ENCODE peak calls at places on chromosomes 2 and 18, in nine cellular contexts. One of them, this sample, is unnamed.

GRCh38 chr2:38274286-38275276 is 102.5 kb downstream of the ATL2 start:
- DNase-seq in thoracic aorta: no peak
- DNase-seq in NCI-H1092 treated with DMSO at 0.1 percent for 48 hours: peak
- DNase-seq in iris pigment epithelial cell: peak
- DNase-seq in stimulated activated CD8-positive, alpha-beta memory T cell treated with anti-CD3 and anti-CD28 coated beads, Interleukin-12 subunit alpha, Interleukin-12 subunit beta, amount 100 ng/mL, for 4 hours: no peak
- DNase-seq in activated CD4-positive, CD25-positive, alpha-beta regulatory T cell: no peak
- DNase-seq in HEK293T: peak
- DNase-seq in amniotic epithelial cell: peak
- DNase-seq in activated CD4-positive, alpha-beta T cell treated with anti-CD3 and anti-CD28 coated beads, Interleukin-2, amount 50 U/mL, for 1 hour: no peak
- DNase-seq in this sample: peak

GRCh38 chr18:43341014-43341413 is 63.7 kb upstream of the SYT4 start:
- DNase-seq in thoracic aorta: no peak
- DNase-seq in NCI-H1092 treated with DMSO at 0.1 percent for 48 hours: no peak
- DNase-seq in iris pigment epithelial cell: no peak
- DNase-seq in stimulated activated CD8-positive, alpha-beta memory T cell treated with anti-CD3 and anti-CD28 coated beads, Interleukin-12 subunit alpha, Interleukin-12 subunit beta, amount 100 ng/mL, for 4 hours: no peak
- DNase-seq in activated CD4-positive, CD25-positive, alpha-beta regulatory T cell: no peak
- DNase-seq in HEK293T: no peak
- DNase-seq in amniotic epithelial cell: no peak
- DNase-seq in activated CD4-positive, alpha-beta T cell treated with anti-CD3 and anti-CD28 coated beads, Interleukin-2, amount 50 U/mL, for 1 hour: no peak
- DNase-seq in this sample: no peak

GRCh38 chr2:239151201-239152131 is 249.4 kb downstream of the HDAC4 start:
- DNase-seq in thoracic aorta: no peak
- DNase-seq in NCI-H1092 treated with DMSO at 0.1 percent for 48 hours: no peak
- DNase-seq in iris pigment epithelial cell: no peak
- DNase-seq in stimulated activated CD8-positive, alpha-beta memory T cell treated with anti-CD3 and anti-CD28 coated beads, Interleukin-12 subunit alpha, Interleukin-12 subunit beta, amount 100 ng/mL, for 4 hours: no peak
- DNase-seq in activated CD4-positive, CD25-positive, alpha-beta regulatory T cell: no peak
- DNase-seq in HEK293T: no peak
- DNase-seq in amniotic epithelial cell: no peak
- DNase-seq in activated CD4-positive, alpha-beta T cell treated with anti-CD3 and anti-CD28 coated beads, Interleukin-2, amount 50 U/mL, for 1 hour: no peak
- DNase-seq in this sample: no peak

GRCh38 chr2:10995366-10995970 is 83.7 kb downstream of the KCNF1 start:
- DNase-seq in thoracic aorta: no peak
- DNase-seq in NCI-H1092 treated with DMSO at 0.1 percent for 48 hours: no peak
- DNase-seq in iris pigment epithelial cell: no peak
- DNase-seq in stimulated activated CD8-positive, alpha-beta memory T cell treated with anti-CD3 and anti-CD28 coated beads, Interleukin-12 subunit alpha, Interleukin-12 subunit beta, amount 100 ng/mL, for 4 hours: no peak
- DNase-seq in activated CD4-positive, CD25-positive, alpha-beta regulatory T cell: no peak
- DNase-seq in HEK293T: no peak
- DNase-seq in amniotic epithelial cell: no peak
- DNase-seq in activated CD4-positive, alpha-beta T cell treated with anti-CD3 and anti-CD28 coated beads, Interleukin-2, amount 50 U/mL, for 1 hour: no peak
- DNase-seq in this sample: no peak

GRCh38 chr18:3998698-3999333 is 456.3 kb downstream of the DLGAP1 start:
- DNase-seq in thoracic aorta: no peak
- DNase-seq in NCI-H1092 treated with DMSO at 0.1 percent for 48 hours: peak
- DNase-seq in iris pigment epithelial cell: peak
- DNase-seq in stimulated activated CD8-positive, alpha-beta memory T cell treated with anti-CD3 and anti-CD28 coated beads, Interleukin-12 subunit alpha, Interleukin-12 subunit beta, amount 100 ng/mL, for 4 hours: no peak
- DNase-seq in activated CD4-positive, CD25-positive, alpha-beta regulatory T cell: no peak
- DNase-seq in HEK293T: peak
- DNase-seq in amniotic epithelial cell: peak
- DNase-seq in activated CD4-positive, alpha-beta T cell treated with anti-CD3 and anti-CD28 coated beads, Interleukin-2, amount 50 U/mL, for 1 hour: no peak
- DNase-seq in this sample: no peak

GRCh38 chr2:31729442-31730092 is 148.8 kb upstream of the SRD5A2 start:
- DNase-seq in thoracic aorta: no peak
- DNase-seq in NCI-H1092 treated with DMSO at 0.1 percent for 48 hours: peak
- DNase-seq in iris pigment epithelial cell: peak
- DNase-seq in stimulated activated CD8-positive, alpha-beta memory T cell treated with anti-CD3 and anti-CD28 coated beads, Interleukin-12 subunit alpha, Interleukin-12 subunit beta, amount 100 ng/mL, for 4 hours: no peak
- DNase-seq in activated CD4-positive, CD25-positive, alpha-beta regulatory T cell: no peak
- DNase-seq in HEK293T: peak
- DNase-seq in amniotic epithelial cell: peak
- DNase-seq in activated CD4-positive, alpha-beta T cell treated with anti-CD3 and anti-CD28 coated beads, Interleukin-2, amount 50 U/mL, for 1 hour: no peak
- DNase-seq in this sample: no peak

GRCh38 chr18:47036298-47036874 is 965 bp upstream of the ELOA2 start:
- DNase-seq in thoracic aorta: no peak
- DNase-seq in NCI-H1092 treated with DMSO at 0.1 percent for 48 hours: peak
- DNase-seq in iris pigment epithelial cell: peak
- DNase-seq in stimulated activated CD8-positive, alpha-beta memory T cell treated with anti-CD3 and anti-CD28 coated beads, Interleukin-12 subunit alpha, Interleukin-12 subunit beta, amount 100 ng/mL, for 4 hours: no peak
- DNase-seq in activated CD4-positive, CD25-positive, alpha-beta regulatory T cell: no peak
- DNase-seq in HEK293T: peak
- DNase-seq in amniotic epithelial cell: peak
- DNase-seq in activated CD4-positive, alpha-beta T cell treated with anti-CD3 and anti-CD28 coated beads, Interleukin-2, amount 50 U/mL, for 1 hour: no peak
- DNase-seq in this sample: no peak

GRCh38 chr2:159106105-159106504 is 137.7 kb downstream of the TANC1 start:
- DNase-seq in thoracic aorta: no peak
- DNase-seq in NCI-H1092 treated with DMSO at 0.1 percent for 48 hours: no peak
- DNase-seq in iris pigment epithelial cell: peak
- DNase-seq in stimulated activated CD8-positive, alpha-beta memory T cell treated with anti-CD3 and anti-CD28 coated beads, Interleukin-12 subunit alpha, Interleukin-12 subunit beta, amount 100 ng/mL, for 4 hours: no peak
- DNase-seq in activated CD4-positive, CD25-positive, alpha-beta regulatory T cell: no peak
- DNase-seq in HEK293T: no peak
- DNase-seq in amniotic epithelial cell: peak
- DNase-seq in activated CD4-positive, alpha-beta T cell treated with anti-CD3 and anti-CD28 coated beads, Interleukin-2, amount 50 U/mL, for 1 hour: no peak
- DNase-seq in this sample: no peak

GRCh38 chr2:72527424-72527823 is 298.4 kb downstream of the EXOC6B start:
- DNase-seq in thoracic aorta: no peak
- DNase-seq in NCI-H1092 treated with DMSO at 0.1 percent for 48 hours: no peak
- DNase-seq in iris pigment epithelial cell: peak
- DNase-seq in stimulated activated CD8-positive, alpha-beta memory T cell treated with anti-CD3 and anti-CD28 coated beads, Interleukin-12 subunit alpha, Interleukin-12 subunit beta, amount 100 ng/mL, for 4 hours: no peak
- DNase-seq in activated CD4-positive, CD25-positive, alpha-beta regulatory T cell: no peak
- DNase-seq in HEK293T: no peak
- DNase-seq in amniotic epithelial cell: no peak
- DNase-seq in activated CD4-positive, alpha-beta T cell treated with anti-CD3 and anti-CD28 coated beads, Interleukin-2, amount 50 U/mL, for 1 hour: no peak
- DNase-seq in this sample: no peak

GRCh38 chr2:84815146-84815545 is 65.7 kb downstream of the TRABD2A start:
- DNase-seq in thoracic aorta: no peak
- DNase-seq in NCI-H1092 treated with DMSO at 0.1 percent for 48 hours: no peak
- DNase-seq in iris pigment epithelial cell: peak
- DNase-seq in stimulated activated CD8-positive, alpha-beta memory T cell treated with anti-CD3 and anti-CD28 coated beads, Interleukin-12 subunit alpha, Interleukin-12 subunit beta, amount 100 ng/mL, for 4 hours: no peak
- DNase-seq in activated CD4-positive, CD25-positive, alpha-beta regulatory T cell: no peak
- DNase-seq in HEK293T: no peak
- DNase-seq in amniotic epithelial cell: no peak
- DNase-seq in activated CD4-positive, alpha-beta T cell treated with anti-CD3 and anti-CD28 coated beads, Interleukin-2, amount 50 U/mL, for 1 hour: no peak
- DNase-seq in this sample: no peak

GRCh38 chr2:39068290-39068689 is 52.6 kb downstream of the SOS1 start:
- DNase-seq in thoracic aorta: no peak
- DNase-seq in NCI-H1092 treated with DMSO at 0.1 percent for 48 hours: no peak
- DNase-seq in iris pigment epithelial cell: peak
- DNase-seq in stimulated activated CD8-positive, alpha-beta memory T cell treated with anti-CD3 and anti-CD28 coated beads, Interleukin-12 subunit alpha, Interleukin-12 subunit beta, amount 100 ng/mL, for 4 hours: no peak
- DNase-seq in activated CD4-positive, CD25-positive, alpha-beta regulatory T cell: no peak
- DNase-seq in HEK293T: no peak
- DNase-seq in amniotic epithelial cell: no peak
- DNase-seq in activated CD4-positive, alpha-beta T cell treated with anti-CD3 and anti-CD28 coated beads, Interleukin-2, amount 50 U/mL, for 1 hour: no peak
- DNase-seq in this sample: no peak

GRCh38 chr2:111905990-111906735 is 7.8 kb downstream of the MERTK start:
- DNase-seq in thoracic aorta: no peak
- DNase-seq in NCI-H1092 treated with DMSO at 0.1 percent for 48 hours: no peak
- DNase-seq in iris pigment epithelial cell: peak
- DNase-seq in stimulated activated CD8-positive, alpha-beta memory T cell treated with anti-CD3 and anti-CD28 coated beads, Interleukin-12 subunit alpha, Interleukin-12 subunit beta, amount 100 ng/mL, for 4 hours: no peak
- DNase-seq in activated CD4-positive, CD25-positive, alpha-beta regulatory T cell: no peak
- DNase-seq in HEK293T: no peak
- DNase-seq in amniotic epithelial cell: no peak
- DNase-seq in activated CD4-positive, alpha-beta T cell treated with anti-CD3 and anti-CD28 coated beads, Interleukin-2, amount 50 U/mL, for 1 hour: no peak
- DNase-seq in this sample: no peak

GRCh38 chr2:109712126-109712455 is 82.0 kb upstream of the RGPD5 start:
- DNase-seq in thoracic aorta: no peak
- DNase-seq in NCI-H1092 treated with DMSO at 0.1 percent for 48 hours: no peak
- DNase-seq in iris pigment epithelial cell: no peak
- DNase-seq in stimulated activated CD8-positive, alpha-beta memory T cell treated with anti-CD3 and anti-CD28 coated beads, Interleukin-12 subunit alpha, Interleukin-12 subunit beta, amount 100 ng/mL, for 4 hours: no peak
- DNase-seq in activated CD4-positive, CD25-positive, alpha-beta regulatory T cell: no peak
- DNase-seq in HEK293T: no peak
- DNase-seq in amniotic epithelial cell: no peak
- DNase-seq in activated CD4-positive, alpha-beta T cell treated with anti-CD3 and anti-CD28 coated beads, Interleukin-2, amount 50 U/mL, for 1 hour: no peak
- DNase-seq in this sample: no peak